ENCODE peak calls at places on chromosomes 3 and 15, in nine cellular contexts. J, K, L, I, Q, O, R, F and C are unnamed samples.
A peak's percentile ranks its signal among the peaks of the same experiment; 100 is the strongest.

GRCh38 chr3:10122724-10123123 is 7.2 kb downstream of the BRK1 start:
- DNase-seq in J (no peak), K (no peak), L (no peak), I (no peak), Q (no peak), O (no peak), R (no peak), F (no peak), C (no peak)

GRCh38 chr15:89630974-89631901 is 24.0 kb downstream of the KIF7 start:
- DNase-seq in J (no peak), K (no peak), L (no peak), I (peak; percentile 16), Q (no peak), O (no peak), R (no peak), F (no peak), C (no peak)

GRCh38 chr3:57151021-57151449 is 14.1 kb downstream of the IL17RD start:
- DNase-seq in J (no peak), K (no peak), L (no peak), I (no peak), Q (peak; percentile 22), O (no peak), R (no peak), F (peak; percentile 17), C (no peak)

GRCh38 chr3:100400782-100401673 is at the start of the genes LNP1 and TOMM70:
- DNase-seq in J (peak; percentile 97), K (peak; percentile 96), L (peak; percentile 99), I (peak; percentile 90), Q (peak; percentile 98), O (peak; percentile 97), R (peak; percentile 98), F (peak; percentile 93), C (peak; percentile 98)

GRCh38 chr3:194075802-194076460 is 60.0 kb upstream of the HES1 start:
- DNase-seq in J (no peak), K (peak; percentile 86), L (no peak), I (no peak), Q (no peak), O (no peak), R (no peak), F (no peak), C (no peak)

GRCh38 chr3:102132370-102132769 is 283.1 kb downstream of the NFKBIZ start:
- DNase-seq in J (no peak), K (no peak), L (peak; percentile 17), I (no peak), Q (no peak), O (no peak), R (peak; percentile 7), F (no peak), C (no peak)

GRCh38 chr3:116423365-116423764 is 21.9 kb downstream of the LSAMP start:
- DNase-seq in J (no peak), K (no peak), L (peak; percentile 6), I (no peak), Q (peak; percentile 20), O (no peak), R (peak; percentile 24), F (no peak), C (no peak)

GRCh38 chr3:197333901-197334639 is 35.7 kb upstream of the DLG1 start:
- DNase-seq in J (no peak), K (peak; percentile 23), L (no peak), I (no peak), Q (no peak), O (no peak), R (no peak), F (no peak), C (no peak)

GRCh38 chr15:52056496-52056895 is 37.5 kb downstream of the MAPK6 start:
- DNase-seq in J (no peak), K (no peak), L (no peak), I (no peak), Q (no peak), O (no peak), R (no peak), F (no peak), C (no peak)

GRCh38 chr3:127137113-127137512 is 55.8 kb upstream of the PRR23E start:
- DNase-seq in J (no peak), K (no peak), L (no peak), I (no peak), Q (no peak), O (no peak), R (no peak), F (no peak), C (no peak)

GRCh38 chr3:27431116-27431515 is 53.1 kb downstream of the SLC4A7 start:
- DNase-seq in J (peak; percentile 83), K (peak; percentile 76), L (peak; percentile 98), I (no peak), Q (peak; percentile 89), O (no peak), R (peak; percentile 80), F (peak; percentile 93), C (no peak)

GRCh38 chr3:128784228-128784627 is 58.2 kb downstream of the RAB7A start:
- DNase-seq in J (no peak), K (peak; percentile 56), L (no peak), I (no peak), Q (peak; percentile 17), O (peak; percentile 64), R (no peak), F (no peak), C (no peak)

GRCh38 chr3:160540546-160540945 is 24.8 kb downstream of the KPNA4 start:
- DNase-seq in J (no peak), K (no peak), L (peak; percentile 53), I (no peak), Q (no peak), O (no peak), R (peak; percentile 57), F (peak; percentile 33), C (no peak)

GRCh38 chr3:149618151-149619123 is 39.4 kb downstream of the WWTR1 start:
- DNase-seq in J (no peak), K (no peak), L (no peak), I (no peak), Q (no peak), O (no peak), R (no peak), F (no peak), C (no peak)

GRCh38 chr3:149992416-149993058 is 21.8 kb upstream of the PFN2 start:
- DNase-seq in J (no peak), K (no peak), L (no peak), I (no peak), Q (no peak), O (no peak), R (no peak), F (no peak), C (no peak)

GRCh38 chr15:69577397-69577796 is 124.8 kb downstream of the RPLP1 start:
- DNase-seq in J (no peak), K (no peak), L (no peak), I (no peak), Q (no peak), O (no peak), R (no peak), F (no peak), C (no peak)

GRCh38 chr15:31298707-31299172 is 27.9 kb upstream of the KLF13 start:
- DNase-seq in J (no peak), K (no peak), L (no peak), I (no peak), Q (no peak), O (no peak), R (no peak), F (no peak), C (no peak)

GRCh38 chr15:67884514-67885225 is 44.8 kb upstream of the RNU6-1 start:
- DNase-seq in J (no peak), K (no peak), L (peak; percentile 78), I (peak; percentile 54), Q (peak; percentile 61), O (peak; percentile 86), R (peak; percentile 78), F (peak; percentile 16), C (peak; percentile 94)

GRCh38 chr15:90315276-90315982 is 36.7 kb upstream of the ZNF774 start:
- DNase-seq in J (no peak), K (no peak), L (peak; percentile 83), I (no peak), Q (peak; percentile 31), O (no peak), R (peak; percentile 84), F (peak; percentile 25), C (peak; percentile 71)

GRCh38 chr3:148329481-148330220 is 368.1 kb upstream of the AGTR1 start:
- DNase-seq in J (no peak), K (peak; percentile 16), L (peak; percentile 46), I (no peak), Q (no peak), O (no peak), R (no peak), F (no peak), C (no peak)